ENCODE peak calls at places on chromosomes 4 and X, in five cellular contexts. X is GM23248, K is HFF-Myc, Y is heart left ventricle, A is foreskin fibroblast. V is an unnamed sample.

GRCh38 chrX:63917296-63917695 is 132.3 kb upstream of the ARHGEF9 start:
- DNase-seq in K (no peak), X (no peak), Y (no peak), A (no peak), V (no peak)

GRCh38 chr4:57254727-57255126 is 144.5 kb upstream of the IGFBP7 start:
- DNase-seq in K (no peak), Y (no peak), A (no peak), X (no peak), V (no peak)

GRCh38 chrX:24219320-24219719 is 69.8 kb downstream of the ZFX start:
- DNase-seq in K (no peak), X (no peak), Y (no peak), A (no peak), V (no peak)

GRCh38 chr4:152247271-152247975 is 288.5 kb downstream of the FBXW7 start:
- DNase-seq in X (no peak), Y (peak), K (no peak), A (no peak), V (peak)

GRCh38 chr4:75671802-75672421 is 1.3 kb downstream of the G3BP2 start:
- DNase-seq in X (peak), K (no peak), Y (no peak), A (no peak), V (no peak)

GRCh38 chr4:81255524-81255923 is 40.5 kb upstream of the PRKG2 start:
- DNase-seq in Y (no peak), A (peak), X (peak), K (peak), V (no peak)

GRCh38 chr4:189117426-189117825 is 823.2 kb upstream of the FRG1 start:
- DNase-seq in A (peak), Y (no peak), K (no peak), X (peak), V (peak)

GRCh38 chr4:19300213-19300612 is 951.5 kb upstream of the SLIT2 start:
- DNase-seq in K (peak), Y (no peak), X (peak), A (peak), V (no peak)

GRCh38 chrX:29447867-29448266 is 767.5 kb upstream of the MAGEB2 start:
- DNase-seq in K (no peak), A (peak), X (no peak), Y (no peak), V (no peak)

GRCh38 chrX:55127692-55128091 is 38.9 kb downstream of the PAGE2 start:
- DNase-seq in X (peak), K (no peak), A (peak), Y (no peak), V (no peak)

GRCh38 chrX:52574416-52575275 is 57.8 kb upstream of the XAGE1B start:
- DNase-seq in X (peak), Y (no peak), A (peak), K (peak), V (peak)

GRCh38 chr4:70722199-70722791 is 531 bp downstream of the RUFY3 start:
- DNase-seq in Y (no peak), K (no peak), A (peak), X (peak), V (peak)

GRCh38 chr4:1246901-1247810 is 1.8 kb downstream of the CTBP1 start:
- DNase-seq in A (peak), X (peak), Y (no peak), K (no peak), V (peak)

GRCh38 chr4:1244978-1245471 is 3.9 kb downstream of the CTBP1 start:
- DNase-seq in A (no peak), X (no peak), K (no peak), Y (no peak), V (no peak)

GRCh38 chr4:1245481-1246051 is 3.4 kb downstream of the CTBP1 start:
- DNase-seq in A (no peak), Y (no peak), K (no peak), X (no peak), V (peak)

GRCh38 chr4:1247811-1248261 is 1.1 kb downstream of the CTBP1 start:
- DNase-seq in K (no peak), Y (no peak), A (no peak), X (no peak), V (no peak)

DNA sequence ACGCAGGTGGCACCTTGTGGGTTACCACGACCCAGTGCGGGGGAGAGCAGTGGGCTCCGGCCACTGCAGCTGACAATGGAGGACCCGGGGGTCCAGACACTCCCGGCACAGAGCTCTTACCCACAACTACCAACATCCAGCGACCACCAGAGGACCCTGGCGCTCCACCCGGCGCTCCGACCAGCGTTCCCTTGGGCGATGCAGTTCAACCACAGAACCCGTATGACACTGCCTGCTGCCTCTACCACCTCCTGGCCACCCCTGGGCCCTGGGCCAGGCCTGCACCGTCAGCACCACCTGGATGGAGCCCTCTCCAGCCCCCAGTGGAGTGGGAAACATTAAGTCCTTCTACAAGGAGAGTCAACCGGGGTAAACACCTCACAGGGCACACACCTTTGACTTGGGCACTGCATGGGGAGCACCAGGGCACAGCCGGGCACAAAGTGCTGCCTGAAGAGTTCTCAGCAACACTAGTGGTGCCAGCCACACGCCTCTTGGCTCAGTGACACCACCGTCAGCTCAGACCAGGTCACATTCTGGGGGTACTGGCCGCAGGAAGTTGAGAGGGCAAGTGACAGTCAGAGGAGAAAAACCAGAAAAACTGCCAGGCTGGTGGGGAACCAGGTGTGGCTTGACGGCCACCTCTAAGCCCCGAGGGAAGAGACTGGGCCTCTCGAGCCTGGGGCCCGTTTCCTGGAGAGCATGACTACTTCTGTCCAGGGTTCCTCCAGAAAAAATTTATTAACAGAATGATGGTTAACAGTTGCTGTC is 2.6 kb downstream of the CTBP1 start:
- DNase-seq in A (peak), Y (peak), K (no peak), X (peak), V (peak)
- H3K4me3 ChIP-seq in A (peak), Y (no peak), K (peak), X (peak), V (peak)

DNA sequence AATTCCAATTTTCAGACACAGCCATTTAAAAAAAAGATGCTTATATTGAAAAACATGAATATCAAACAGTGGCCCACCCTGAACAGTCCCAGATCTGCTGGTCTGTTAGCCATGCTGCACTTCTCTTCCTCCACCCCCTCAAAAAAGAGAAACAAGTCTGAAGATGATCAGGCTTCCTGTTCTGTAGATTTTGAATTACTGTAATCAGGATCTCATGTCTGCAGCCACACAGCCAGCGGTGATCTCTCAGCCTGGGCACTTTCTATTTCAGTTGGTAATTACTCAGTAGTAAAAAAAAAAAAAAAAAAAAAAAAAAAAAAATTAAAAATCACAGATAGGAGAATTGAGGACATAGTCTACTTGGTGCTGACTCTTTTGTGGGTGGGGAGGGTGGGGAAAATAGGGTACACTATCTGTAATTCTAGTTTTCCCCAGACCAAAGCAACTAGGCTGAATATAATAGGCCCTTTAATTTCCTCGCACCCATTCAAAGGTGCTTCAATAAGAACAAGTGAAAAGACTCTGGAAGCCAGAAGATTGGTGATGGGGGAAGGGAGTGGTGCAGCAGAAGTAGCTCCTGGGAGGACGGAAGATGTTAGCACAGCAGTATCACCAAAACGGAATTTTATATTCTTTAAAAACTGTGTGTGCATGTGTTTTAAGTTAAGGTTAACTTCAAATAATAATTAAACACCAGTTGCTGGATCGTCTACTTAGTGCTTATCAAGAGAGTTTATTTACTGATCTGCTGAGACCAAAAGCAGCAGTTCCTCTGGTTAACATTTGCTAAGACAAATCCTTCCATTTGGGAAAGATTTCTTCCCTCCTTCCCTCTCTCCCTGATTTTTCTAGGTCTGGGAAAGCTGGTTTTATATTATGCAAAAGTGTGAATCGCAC is 47.1 kb downstream of the SPRY1 start:
- DNase-seq in X (no peak), A (peak), K (peak), Y (no peak), V (no peak)
- H3K4me3 ChIP-seq in X (no peak), A (no peak), K (no peak), Y (no peak), V (no peak)

GRCh38 chr4:26021417-26022345 is 107.7 kb downstream of the SMIM20 start:
- DNase-seq in Y (no peak), X (peak), K (no peak), A (peak), V (no peak)
- H3K4me3 ChIP-seq in Y (no peak), X (peak), K (no peak), A (no peak), V (no peak)

DNA sequence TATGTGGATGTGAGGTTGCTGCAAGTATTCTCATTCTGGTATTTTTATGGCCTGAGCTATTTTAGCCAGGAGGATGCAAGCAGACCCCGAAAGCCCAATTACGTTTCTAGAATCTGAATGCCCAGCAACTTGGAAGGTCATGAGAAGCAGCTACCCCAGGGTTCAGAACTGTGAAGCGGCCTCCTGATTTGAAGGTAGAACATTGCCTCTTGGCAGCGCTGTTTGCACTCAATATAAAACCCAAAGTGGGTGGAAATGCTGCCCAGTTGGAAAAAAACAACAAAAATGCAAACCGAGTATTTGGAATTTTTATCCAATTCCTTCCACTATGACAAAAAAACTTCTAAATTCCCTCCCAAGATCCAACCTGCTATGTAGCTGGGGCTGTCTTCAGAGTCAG is 103.4 kb upstream of the RBPJ start:
- DNase-seq in X (no peak), K (no peak), A (peak), Y (no peak), V (no peak)
- H3K4me3 ChIP-seq in X (no peak), K (no peak), A (no peak), Y (no peak), V (no peak)

DNA sequence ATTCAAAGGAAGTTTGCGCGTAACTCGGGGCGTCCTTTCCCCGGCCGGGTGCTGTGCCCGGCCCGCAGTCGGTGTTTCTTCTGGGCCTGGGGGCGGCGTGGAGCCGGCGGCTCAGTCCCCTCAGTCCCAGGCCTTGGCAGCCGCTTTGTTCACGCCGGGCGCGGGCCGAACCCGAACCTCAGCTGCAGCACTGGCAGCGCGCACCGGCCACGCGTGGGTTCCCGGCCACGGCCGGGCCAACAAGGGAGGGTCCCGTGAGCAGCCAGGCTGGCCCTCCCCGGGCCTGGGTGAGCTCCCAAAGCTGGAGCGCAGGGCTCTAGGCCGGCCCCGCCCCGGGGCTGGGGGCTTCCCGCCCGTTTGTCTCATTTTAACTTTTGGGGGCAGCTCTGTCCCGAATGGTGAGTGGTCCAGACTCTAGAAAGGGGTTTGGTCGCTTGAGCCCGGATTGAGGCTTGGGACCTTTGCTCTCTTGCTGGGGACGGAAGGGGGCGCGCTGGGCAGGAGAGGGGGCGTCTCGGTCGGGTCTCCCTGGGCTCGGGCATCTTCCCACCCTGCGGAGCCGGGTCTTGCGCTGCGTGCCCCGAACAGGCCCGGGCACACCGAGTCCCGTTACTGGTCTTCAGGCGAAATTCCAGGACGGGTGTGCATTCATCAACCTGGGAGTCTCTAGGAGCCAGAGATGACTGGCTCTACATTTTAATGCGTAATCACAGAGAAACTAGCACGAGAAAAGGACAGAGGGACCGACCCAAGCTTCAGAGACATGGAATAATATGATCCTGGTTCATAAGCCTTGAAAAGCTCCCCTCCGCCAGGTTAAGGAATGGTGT is 177.1 kb downstream of the CBR4 start:
- DNase-seq in X (peak), K (no peak), A (peak), Y (peak), V (peak)
- H3K4me3 ChIP-seq in X (peak), K (peak), A (peak), Y (peak), V (peak)

V was measured in BE2C.